ENCODE peak calls at places on chromosomes 6 and 20, in eight cellular contexts. A is osteocyte, D is mesothelial cell of epicardium, C is breast epithelium, O is fibroblast of pulmonary artery, U is ovary, K is sigmoid colon, X is CD14-positive monocyte. B is an unnamed sample.

GRCh38 chr20:62477669-62478450 is 2.1 kb upstream of the GATA5 start:
- DNase-seq in A (no peak), D (no peak), C (no peak), O (no peak), U (no peak), K (no peak), X (no peak), B (no peak)

GRCh38 chr20:49661560-49662329 is 51.9 kb downstream of the B4GALT5 start:
- DNase-seq in A (no peak), D (no peak), C (no peak), O (no peak), U (no peak), K (no peak), X (no peak), B (peak; percentile 13)

GRCh38 chr6:37524025-37524647 is 24.4 kb upstream of the CCDC167 start:
- DNase-seq in A (no peak), D (no peak), C (no peak), O (peak; percentile 36), U (no peak), K (no peak), X (no peak), B (peak; percentile 71)

GRCh38 chr20:64053841-64054661 is 4.6 kb upstream of the SOX18 start:
- DNase-seq in A (no peak), D (no peak), C (no peak), O (peak; percentile 84), U (no peak), K (no peak), X (no peak), B (peak; percentile 33)

GRCh38 chr6:99349620-99350141 is at the start of gene FAXC:
- DNase-seq in A (peak; percentile 85), D (peak; percentile 45), C (no peak), O (peak; percentile 13), U (peak; percentile 25), K (peak; percentile 73), X (no peak), B (peak; percentile 73)

GRCh38 chr20:55961351-55962320 is 43.7 kb downstream of the CBLN4 start:
- DNase-seq in A (no peak), D (no peak), C (no peak), O (no peak), U (peak; percentile 70), K (peak; percentile 64), X (no peak), B (no peak)

GRCh38 chr20:47557218-47557617 is 55.5 kb downstream of the NCOA3 start:
- DNase-seq in A (no peak), D (no peak), C (no peak), O (no peak), U (no peak), K (no peak), X (no peak), B (no peak)

GRCh38 chr6:155530219-155530834 is 74.7 kb upstream of the NOX3 start:
- DNase-seq in A (no peak), D (no peak), C (no peak), O (peak; percentile 80), U (no peak), K (no peak), X (no peak), B (peak; percentile 56)

GRCh38 chr20:33373735-33374605 is 27.3 kb downstream of the CDK5RAP1 start:
- DNase-seq in A (no peak), D (no peak), C (peak; percentile 65), O (peak; percentile 23), U (no peak), K (no peak), X (no peak), B (peak; percentile 57)

GRCh38 chr20:63026582-63027424 is 20.0 kb upstream of the BHLHE23 start:
- DNase-seq in A (no peak), D (no peak), C (no peak), O (no peak), U (no peak), K (no peak), X (peak; percentile 38), B (no peak)

GRCh38 chr20:23366384-23366783 is 4.4 kb downstream of the GZF1 start:
- DNase-seq in A (no peak), D (no peak), C (no peak), O (no peak), U (no peak), K (no peak), X (no peak), B (no peak)

GRCh38 chr6:118408863-118409262 is 139.2 kb upstream of the PLN start:
- DNase-seq in A (no peak), D (no peak), C (no peak), O (no peak), U (no peak), K (no peak), X (no peak), B (no peak)
- TF ChIP-seq CTCF in A (no peak), D (no peak), C (no peak), O (no peak), U (no peak), K (no peak), X (no peak), B (no peak)

GRCh38 chr20:955656-956055 is 39.5 kb upstream of the ANGPT4 start:
- DNase-seq in A (no peak), D (no peak), C (no peak), O (no peak), U (no peak), K (no peak), X (no peak), B (no peak)

GRCh38 chr20:955111-955510 is 39.0 kb upstream of the ANGPT4 start:
- DNase-seq in A (no peak), D (no peak), C (no peak), O (no peak), U (no peak), K (peak; percentile 30), X (no peak), B (no peak)

GRCh38 chr20:952196-952795 is 36.2 kb upstream of the ANGPT4 start:
- DNase-seq in A (no peak), D (no peak), C (no peak), O (no peak), U (no peak), K (no peak), X (no peak), B (no peak)

GRCh38 chr20:951384-952169 is 35.4 kb upstream of the ANGPT4 start:
- DNase-seq in A (no peak), D (no peak), C (no peak), O (no peak), U (no peak), K (no peak), X (no peak), B (no peak)

DNA sequence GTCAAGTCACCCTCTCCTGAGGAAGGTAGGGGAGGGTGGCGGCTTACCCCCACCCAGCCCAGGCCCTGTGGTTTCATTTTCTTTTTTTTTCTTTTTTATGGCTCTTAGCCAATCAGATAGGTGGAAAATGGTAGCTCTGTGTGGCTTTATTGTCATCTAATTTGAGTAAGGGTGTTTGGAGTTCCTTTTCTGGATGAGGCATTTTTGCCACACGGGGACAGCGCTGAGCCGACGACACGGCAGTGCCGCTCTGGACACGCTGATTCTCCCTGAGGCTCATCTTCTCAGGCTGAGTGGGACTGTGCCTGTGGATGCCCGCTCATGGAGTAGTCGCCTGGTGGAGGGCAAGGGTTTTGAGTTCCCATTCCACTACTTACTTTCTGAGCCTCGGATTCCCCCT is 37.6 kb upstream of the ANGPT4 start:
- DNase-seq in A (no peak), D (no peak), C (no peak), O (no peak), U (no peak), K (peak; percentile 25), X (no peak), B (peak; percentile 26)
- TF ChIP-seq CTCF in A (peak; percentile 14), D (no peak), C (peak; percentile 23), O (peak; percentile 30), U (no peak), K (no peak), X (no peak), B (peak; percentile 19)

GRCh38 chr6:41275489-41275888 is 11.0 kb downstream of the TREM1 start:
- DNase-seq in A (no peak), D (no peak), C (no peak), O (no peak), U (no peak), K (no peak), X (no peak), B (no peak)

GRCh38 chr6:41277644-41278043 is 8.8 kb downstream of the TREM1 start:
- DNase-seq in A (no peak), D (no peak), C (no peak), O (no peak), U (no peak), K (no peak), X (no peak), B (no peak)

GRCh38 chr6:41280658-41281057 is 5.8 kb downstream of the TREM1 start:
- DNase-seq in A (no peak), D (no peak), C (no peak), O (no peak), U (no peak), K (no peak), X (peak; percentile 75), B (no peak)

GRCh38 chr6:41274291-41274690 is 12.2 kb downstream of the TREM1 start:
- DNase-seq in A (no peak), D (no peak), C (no peak), O (no peak), U (no peak), K (no peak), X (no peak), B (no peak)

GRCh38 chr6:41278699-41279405 is 7.6 kb downstream of the TREM1 start:
- DNase-seq in A (peak; percentile 68), D (peak; percentile 47), C (no peak), O (peak; percentile 79), U (no peak), K (no peak), X (peak; percentile 64), B (peak; percentile 79)
- TF ChIP-seq CTCF in A (peak; percentile 59), D (no peak), C (no peak), O (peak; percentile 65), U (no peak), K (peak; percentile 14), X (peak; percentile 50), B (peak; percentile 30)

GRCh38 chr6:159043236-159043635 is 1.6 kb downstream of the TAGAP start:
- DNase-seq in A (no peak), D (no peak), C (no peak), O (no peak), U (no peak), K (no peak), X (no peak), B (no peak)

GRCh38 chr6:159047896-159048685 is 3.3 kb upstream of the TAGAP start:
- DNase-seq in A (no peak), D (no peak), C (no peak), O (no peak), U (no peak), K (no peak), X (no peak), B (no peak)

GRCh38 chr6:159044899-159045727 is at the start of gene TAGAP:
- DNase-seq in A (no peak), D (no peak), C (no peak), O (no peak), U (peak; percentile 46), K (peak; percentile 86), X (peak; percentile 94), B (no peak)

GRCh38 chr6:159043986-159044385 is 805 bp downstream of the TAGAP start:
- DNase-seq in A (no peak), D (no peak), C (no peak), O (no peak), U (no peak), K (no peak), X (no peak), B (no peak)

DNA sequence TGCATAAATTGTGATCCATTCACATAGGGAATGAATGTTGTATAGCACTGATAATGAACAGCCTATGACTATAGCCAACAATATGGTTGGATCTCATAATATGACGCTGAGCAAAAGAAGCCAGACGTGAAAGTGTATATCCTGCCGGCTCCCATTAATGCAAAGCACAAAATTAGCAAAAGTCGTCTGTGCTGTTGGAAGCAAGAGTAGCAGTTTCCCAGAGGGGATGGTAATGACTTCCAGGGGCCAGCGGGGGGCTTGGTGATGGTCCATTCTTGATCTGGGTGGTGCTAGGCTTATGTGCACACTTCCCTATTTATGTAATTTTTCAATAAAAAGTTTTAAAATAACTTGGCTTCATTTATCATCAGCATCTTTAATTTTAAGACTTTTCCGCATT is 1.0 kb upstream of the TAGAP start:
- DNase-seq in A (no peak), D (no peak), C (no peak), O (no peak), U (no peak), K (no peak), X (no peak), B (no peak)
- TF ChIP-seq CTCF in A (no peak), D (no peak), C (no peak), O (no peak), U (no peak), K (no peak), X (no peak), B (no peak)